ENCODE peak calls at places on chromosome 20, in six cellular contexts. F, G, J, T, R and A are unnamed samples.

GRCh38 chr20:43322851-43323250 is 133.1 kb upstream of the PTPRT start:
- DNase-seq in F (no peak), J (no peak), T (no peak), R (no peak), G (no peak), A (no peak)

GRCh38 chr20:11267131-11267761 is 593.4 kb upstream of the JAG1 start:
- DNase-seq in R (peak), T (peak), F (no peak), G (peak), J (peak), A (no peak)

GRCh38 chr20:42258568-42258967 is 640.4 kb upstream of the CHD6 start:
- DNase-seq in R (no peak), G (no peak), J (no peak), T (no peak), F (no peak), A (no peak)

GRCh38 chr20:50980851-50981713 is 22.5 kb downstream of the MOCS3 start:
- DNase-seq in R (peak), G (peak), T (peak), F (peak), J (peak), A (peak)

GRCh38 chr20:32537657-32538525 is 47.2 kb downstream of the NOL4L start:
- DNase-seq in R (peak), T (no peak), J (no peak), G (no peak), F (no peak), A (no peak)

GRCh38 chr20:41375846-41376245 is 9.2 kb upstream of the EMILIN3 start:
- DNase-seq in J (no peak), G (no peak), F (no peak), R (no peak), T (no peak), A (no peak)

GRCh38 chr20:21228511-21228910 is 74.6 kb upstream of the XRN2 start:
- DNase-seq in T (no peak), J (no peak), R (no peak), F (no peak), G (no peak), A (no peak)

GRCh38 chr20:51802170-51802745 is at the start of gene SALL4:
- DNase-seq in G (peak), F (peak), R (peak), J (peak), T (no peak), A (no peak)

GRCh38 chr20:51399138-51399890 is 143.2 kb downstream of the NFATC2 start:
- DNase-seq in G (no peak), F (no peak), J (no peak), R (no peak), T (no peak), A (no peak)

GRCh38 chr20:8267009-8267408 is 134.9 kb downstream of the PLCB1 start:
- DNase-seq in G (no peak), T (no peak), R (no peak), F (no peak), J (no peak), A (no peak)

GRCh38 chr20:19285424-19285823 is 73.0 kb downstream of the SLC24A3 start:
- DNase-seq in G (no peak), F (no peak), J (no peak), R (no peak), T (no peak), A (no peak)

GRCh38 chr20:58449703-58450138 is 60.7 kb downstream of the VAPB start:
- DNase-seq in J (no peak), R (no peak), G (no peak), F (no peak), T (no peak), A (no peak)

GRCh38 chr20:60784321-60784720 is 467.7 kb upstream of the CDH4 start:
- DNase-seq in R (no peak), F (no peak), T (no peak), G (no peak), J (no peak), A (no peak)

GRCh38 chr20:6265204-6265904 is 142.5 kb upstream of the FERMT1 start:
- DNase-seq in R (peak), T (peak), J (peak), G (peak), F (no peak), A (peak)

GRCh38 chr20:25178563-25179438 is 16.7 kb upstream of the ENTPD6 start:
- DNase-seq in F (peak), G (peak), R (peak), T (peak), J (peak), A (peak)

GRCh38 chr20:59835448-59836395 is 97.7 kb downstream of the SYCP2 start:
- DNase-seq in J (peak), F (peak), R (peak), G (peak), T (no peak), A (no peak)

GRCh38 chr20:19817017-19817416 is 59.0 kb downstream of the RIN2 start:
- DNase-seq in T (no peak), F (no peak), G (no peak), J (peak), R (no peak), A (no peak)

GRCh38 chr20:40010483-40010882 is 678.6 kb downstream of the MAFB start:
- DNase-seq in J (no peak), T (no peak), G (no peak), R (no peak), F (no peak), A (no peak)

GRCh38 chr20:19741914-19742313 is 16.1 kb upstream of the RIN2 start:
- DNase-seq in T (no peak), G (no peak), J (no peak), F (no peak), R (no peak), A (no peak)

GRCh38 chr20:13280609-13281324 is 59.7 kb downstream of the ISM1 start:
- DNase-seq in F (no peak), T (no peak), J (no peak), R (no peak), G (no peak), A (no peak)

GRCh38 chr20:36847009-36847709 is 28.8 kb upstream of the TLDC2 start:
- DNase-seq in G (peak), F (no peak), T (no peak), J (peak), R (no peak), A (no peak)

GRCh38 chr20:60046011-60046413 is 87.8 kb downstream of the CDH26 start:
- DNase-seq in T (no peak), G (no peak), J (peak), F (no peak), R (no peak), A (no peak)

GRCh38 chr20:54643761-54644160 is 168.4 kb downstream of the DOK5 start:
- DNase-seq in R (no peak), F (no peak), T (no peak), G (no peak), J (peak), A (no peak)

GRCh38 chr20:7926767-7927166 is 13.5 kb downstream of the HAO1 start:
- DNase-seq in J (peak), G (peak), R (peak), T (peak), F (no peak), A (peak)

GRCh38 chr20:55415567-55416142 is 589.7 kb downstream of the CBLN4 start:
- DNase-seq in J (no peak), G (peak), F (no peak), R (peak), T (no peak), A (peak)

GRCh38 chr20:59073582-59073981 is 31.0 kb upstream of the PRELID3B start:
- DNase-seq in J (no peak), F (no peak), R (no peak), T (no peak), G (no peak), A (no peak)

GRCh38 chr20:13458860-13459451 is 179.8 kb downstream of the TASP1 start:
- DNase-seq in R (peak), G (peak), T (peak), F (no peak), J (peak), A (peak)

GRCh38 chr20:44471481-44471882 is 4.2 kb upstream of the TTPAL start:
- DNase-seq in T (no peak), R (peak), F (no peak), J (no peak), G (peak), A (no peak)

GRCh38 chr20:18271160-18271559 is 17.2 kb upstream of the ZNF133 start:
- DNase-seq in F (no peak), T (no peak), G (no peak), J (no peak), R (no peak), A (no peak)

GRCh38 chr20:44075950-44076232 is 111.1 kb downstream of the JPH2 start:
- DNase-seq in R (no peak), J (no peak), T (no peak), G (no peak), F (peak), A (no peak)

GRCh38 chr20:44309763-44310663 is 989 bp downstream of the FITM2 start:
- DNase-seq in F (no peak), R (peak), J (peak), G (peak), T (no peak), A (no peak)

GRCh38 chr20:905396-905961 is 10.7 kb downstream of the ANGPT4 start:
- DNase-seq in F (no peak), T (no peak), R (no peak), J (no peak), G (no peak), A (no peak)

GRCh38 chr20:3759316-3759715 is 8.2 kb downstream of the ADISSP start:
- DNase-seq in G (no peak), F (no peak), T (no peak), R (no peak), J (no peak), A (no peak)

GRCh38 chr20:43543138-43543537 is 15.7 kb upstream of the SGK2 start:
- DNase-seq in J (no peak), F (no peak), T (no peak), G (no peak), R (no peak), A (peak)

GRCh38 chr20:61895016-61895415 is 170.7 kb downstream of the TAF4 start:
- DNase-seq in J (no peak), R (no peak), G (no peak), F (no peak), T (no peak), A (no peak)

GRCh38 chr20:61911824-61912223 is 153.9 kb downstream of the TAF4 start:
- DNase-seq in R (no peak), F (no peak), T (no peak), G (no peak), J (no peak), A (no peak)

GRCh38 chr20:23918101-23918862 is 38.7 kb upstream of the CST5 start:
- DNase-seq in R (no peak), T (no peak), F (no peak), J (no peak), G (no peak), A (no peak)

DNA sequence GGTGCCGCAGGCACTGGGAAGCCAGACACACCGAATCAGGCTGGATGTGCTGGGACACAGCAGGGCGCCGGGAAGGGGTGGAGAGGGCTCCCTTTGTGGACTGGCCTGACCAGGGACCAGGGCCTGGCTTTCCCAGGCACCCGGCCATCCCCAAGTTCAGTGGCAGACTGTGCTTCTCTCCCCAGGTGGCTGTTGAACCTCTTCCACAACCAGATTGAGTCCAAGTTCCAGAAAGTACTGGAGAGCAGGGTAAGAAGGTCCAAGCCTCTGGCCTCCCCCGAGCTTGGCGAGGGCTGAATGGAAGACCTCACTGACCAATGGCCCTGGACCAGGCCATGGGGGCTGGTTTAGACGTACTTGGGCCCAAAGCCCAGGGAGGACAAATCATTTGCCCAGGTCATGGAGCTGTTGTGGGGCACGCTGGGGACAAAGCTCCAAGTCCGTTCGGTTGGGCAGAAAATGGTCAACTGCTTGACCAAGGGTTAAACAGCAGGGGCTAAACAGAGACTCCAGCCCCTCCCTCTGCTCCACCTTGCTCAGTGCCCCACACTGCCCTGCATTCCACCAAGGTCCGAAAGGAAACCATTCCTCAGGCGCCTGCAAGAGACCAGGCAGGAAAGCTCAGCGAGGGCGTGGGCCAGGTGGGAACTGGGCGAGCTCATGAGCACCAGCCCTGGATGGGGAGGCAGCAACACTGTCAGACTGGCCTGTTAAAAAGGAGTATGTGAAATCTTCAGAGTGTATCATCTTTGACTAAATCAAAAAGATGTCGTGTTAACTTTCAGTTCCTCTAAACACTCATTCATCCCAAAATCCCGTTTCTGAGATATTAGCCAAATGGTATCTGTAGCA is 9.1 kb downstream of the LBP start:
- DNase-seq in T (no peak), R (peak), J (no peak), F (no peak), G (no peak), A (no peak)
- H2AFZ ChIP-seq in T (no peak), R (peak), J (no peak), F (peak), G (no peak), A (no peak)

GRCh38 chr20:34084227-34084923 is 27.7 kb downstream of the EIF2S2 start:
- DNase-seq in J (no peak), T (no peak), R (no peak), G (no peak), F (no peak), A (no peak)
- H3K27ac ChIP-seq in J (no peak), T (no peak), R (no peak), G (no peak), F (no peak), A (no peak)

GRCh38 chr20:38724603-38725457 is 544 bp downstream of the SLC32A1 start:
- DNase-seq in G (peak), R (peak), T (no peak), J (no peak), F (peak), A (peak)
- TF ChIP-seq EZH2 in G (peak), R (peak), T (no peak), J (peak), F (peak), A (no peak)

DNA sequence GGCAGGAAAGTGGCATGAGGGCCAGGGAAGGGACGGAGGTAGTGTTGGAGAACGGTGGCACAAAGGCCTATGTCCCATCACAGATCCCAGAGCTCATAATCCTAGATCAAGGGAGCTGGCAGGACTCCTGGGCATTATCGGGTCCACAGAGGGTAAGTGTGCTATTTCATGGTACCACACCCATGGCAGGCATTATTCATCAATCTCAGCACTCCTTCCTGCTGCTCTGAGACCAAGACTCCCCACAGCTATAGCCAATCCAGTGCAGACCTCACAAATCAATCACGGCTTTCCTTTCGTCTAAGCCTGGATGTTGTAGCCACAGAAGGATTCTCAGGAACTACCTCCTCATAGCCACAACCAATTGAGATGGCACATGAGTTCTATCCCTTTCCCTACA is 187.9 kb downstream of the PREX1 start:
- DNase-seq in J (no peak), G (no peak), T (no peak), F (no peak), R (no peak), A (no peak)
- H2AFZ ChIP-seq in J (no peak), G (no peak), T (no peak), F (no peak), R (no peak), A (no peak)

GRCh38 chr20:46523696-46524328 is 10.5 kb upstream of the ZNF334 start:
- DNase-seq in J (no peak), R (peak), G (peak), T (no peak), F (no peak), A (peak)

GRCh38 chr20:46523108-46523507 is 9.7 kb upstream of the ZNF334 start:
- DNase-seq in G (no peak), R (no peak), J (no peak), T (no peak), F (no peak), A (no peak)

GRCh38 chr20:46520540-46520939 is 7.2 kb upstream of the ZNF334 start:
- DNase-seq in R (no peak), J (no peak), F (no peak), G (no peak), T (no peak), A (no peak)

GRCh38 chr20:46520976-46521579 is 7.7 kb upstream of the ZNF334 start:
- DNase-seq in G (peak), R (peak), F (peak), J (peak), T (peak), A (peak)

GRCh38 chr20:46519678-46520077 is 6.3 kb upstream of the ZNF334 start:
- DNase-seq in J (no peak), R (no peak), F (no peak), T (no peak), G (no peak), A (peak)
- H3K27ac ChIP-seq in J (no peak), R (no peak), F (no peak), T (no peak), G (no peak), A (no peak)

GRCh38 chr20:63903796-63904570 is 9.1 kb downstream of the DNAJC5 start:
- DNase-seq in R (no peak), G (no peak), T (no peak), F (no peak), J (no peak), A (no peak)

GRCh38 chr20:63896136-63896890 is 1.4 kb downstream of the DNAJC5 start:
- DNase-seq in J (peak), T (no peak), R (peak), F (no peak), G (peak), A (peak)

GRCh38 chr20:63898882-63899558 is 4.1 kb downstream of the DNAJC5 start:
- DNase-seq in T (no peak), G (no peak), J (no peak), F (no peak), R (no peak), A (no peak)

GRCh38 chr20:63897978-63898561 is 3.1 kb downstream of the DNAJC5 start:
- DNase-seq in J (no peak), G (no peak), T (no peak), F (no peak), R (no peak), A (no peak)

GRCh38 chr20:63900373-63900772 is 5.4 kb downstream of the DNAJC5 start:
- DNase-seq in F (no peak), G (no peak), T (no peak), R (no peak), J (no peak), A (no peak)
- TF ChIP-seq EZH2 in F (no peak), G (no peak), T (no peak), R (no peak), J (no peak), A (no peak)

GRCh38 chr20:56975838-56976237 is 290.6 kb downstream of the BMP7 start:
- DNase-seq in T (no peak), F (no peak), J (no peak), G (no peak), R (no peak), A (no peak)

GRCh38 chr20:56978475-56978874 is 288.0 kb downstream of the BMP7 start:
- DNase-seq in T (no peak), G (no peak), F (no peak), J (no peak), R (no peak), A (no peak)

GRCh38 chr20:56979125-56979524 is 287.3 kb downstream of the BMP7 start:
- DNase-seq in R (no peak), G (no peak), T (no peak), F (no peak), J (no peak), A (no peak)

GRCh38 chr20:56974499-56975250 is 291.8 kb downstream of the BMP7 start:
- DNase-seq in T (peak), J (peak), F (peak), R (peak), G (peak), A (peak)
- H2AFZ ChIP-seq in T (peak), J (no peak), F (no peak), R (peak), G (no peak), A (peak)